ENCODE peak calls at places on chromosomes 12 and 14, in ten cellular contexts. Q is endothelial cell of umbilical vein, P is GM12865, C is tibial artery, U is heart left ventricle, Z is PC-9, R is OCI-LY7, X is AG09309, D is adipocyte, Y is H1. T is an unnamed sample.

GRCh38 chr14:105343194-105343593 is 28.6 kb downstream of the PACS2 start:
- DNase-seq in U (no peak), Z (no peak), Q (no peak), Y (no peak), R (no peak), C (no peak), X (no peak), P (no peak), D (no peak), T (no peak)

GRCh38 chr12:26790645-26790994 is 42.4 kb downstream of the ITPR2 start:
- DNase-seq in D (no peak), R (no peak), C (no peak), P (no peak), Z (no peak), Y (no peak), X (no peak), U (no peak), Q (peak; percentile 49), T (no peak)

GRCh38 chr12:93325855-93326254 is 51.9 kb upstream of the NUDT4 start:
- DNase-seq in Z (no peak), Y (no peak), R (no peak), Q (no peak), X (no peak), U (no peak), C (no peak), P (no peak), D (no peak), T (peak; percentile 34)

GRCh38 chr12:119090276-119090675 is 88.5 kb upstream of the HSPB8 start:
- DNase-seq in R (no peak), U (no peak), Z (no peak), C (no peak), Q (no peak), X (no peak), P (no peak), Y (no peak), D (no peak), T (no peak)

GRCh38 chr12:70309348-70309747 is 56.7 kb upstream of the KCNMB4 start:
- DNase-seq in Y (no peak), Z (no peak), C (no peak), U (no peak), Q (no peak), P (no peak), R (no peak), D (no peak), X (no peak), T (no peak)

GRCh38 chr12:13074396-13075113 is 28.9 kb downstream of the GSG1 start:
- DNase-seq in X (no peak), R (no peak), P (no peak), Y (no peak), Q (no peak), U (no peak), C (no peak), Z (no peak), D (no peak), T (peak; percentile 24)

GRCh38 chr14:28784262-28785021 is 17.9 kb downstream of the FOXG1 start:
- DNase-seq in R (no peak), Z (no peak), Y (no peak), U (no peak), D (no peak), C (no peak), Q (no peak), P (no peak), X (no peak), T (no peak)

GRCh38 chr12:124392271-124392990 is 97.5 kb downstream of the RFLNA start:
- DNase-seq in Q (peak; percentile 13), D (no peak), Z (peak; percentile 85), P (no peak), U (peak; percentile 64), C (peak; percentile 51), Y (no peak), R (peak; percentile 8), X (no peak), T (no peak)

GRCh38 chr14:81406863-81407262 is 6.7 kb upstream of the STON2 start:
- DNase-seq in Q (no peak), R (no peak), Y (no peak), U (no peak), X (no peak), C (peak; percentile 58), Z (peak; percentile 48), P (no peak), D (peak; percentile 40), T (peak; percentile 66)

GRCh38 chr12:12992418-12993175 is 7.5 kb downstream of the HEBP1 start:
- DNase-seq in X (peak; percentile 87), P (no peak), Y (no peak), Z (no peak), D (peak; percentile 92), C (peak; percentile 66), R (no peak), Q (peak; percentile 53), U (peak; percentile 46), T (peak; percentile 93)

DNA sequence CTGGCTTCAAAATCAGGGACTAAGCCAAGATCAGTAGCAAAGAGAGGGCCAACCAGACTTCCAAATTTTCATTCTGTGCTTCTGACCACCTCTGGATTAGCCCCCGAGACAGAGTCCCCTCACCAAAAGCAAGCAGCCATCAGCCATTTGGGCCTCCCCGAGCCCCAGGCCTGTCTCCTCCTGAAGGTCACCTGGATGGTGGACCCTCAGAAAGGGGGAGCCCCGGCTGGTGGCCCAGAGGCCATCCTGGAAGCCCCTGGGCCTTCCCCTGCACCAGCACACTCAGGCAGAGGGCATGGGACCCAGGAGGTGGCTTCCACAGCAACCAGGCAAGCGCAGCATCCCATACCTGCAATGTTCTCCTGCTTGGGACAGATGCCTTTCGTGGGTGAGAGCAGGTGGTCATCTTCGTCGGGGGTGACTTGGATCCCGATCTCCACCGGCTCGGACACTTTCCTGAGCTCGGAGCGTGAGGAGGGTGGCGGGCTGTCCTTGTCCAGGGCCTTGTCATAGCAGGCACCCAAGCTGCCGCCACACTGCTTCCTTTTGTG is 14.8 kb downstream of the BCL11B start:
- DNase-seq in U (no peak), C (no peak), Y (no peak), P (no peak), X (no peak), Q (no peak), Z (no peak), D (no peak), R (no peak), T (no peak)
- H3K4me3 ChIP-seq in U (no peak overlapping the region), C (no peak overlapping the region), Y (no peak overlapping the region), P (no peak overlapping the region), X (no peak overlapping the region), Q (no peak overlapping the region), Z (no peak overlapping the region), D (no peak overlapping the region), R (no peak overlapping the region), T (no peak overlapping the region)

GRCh38 chr14:22482085-22482694 is 106.8 kb downstream of the DAD1 start:
- DNase-seq in U (no peak), Q (no peak), R (no peak), D (no peak), Z (no peak), P (peak; percentile 58), C (no peak), X (no peak), Y (no peak), T (no peak)
- H3K4me3 ChIP-seq in U (no peak overlapping the region), Q (no peak overlapping the region), R (peak overlapping the region; percentile 53), D (no peak overlapping the region), Z (no peak overlapping the region), P (peak overlapping the region; percentile 65), C (no peak overlapping the region), X (no peak overlapping the region), Y (no peak overlapping the region), T (no peak overlapping the region)

DNA sequence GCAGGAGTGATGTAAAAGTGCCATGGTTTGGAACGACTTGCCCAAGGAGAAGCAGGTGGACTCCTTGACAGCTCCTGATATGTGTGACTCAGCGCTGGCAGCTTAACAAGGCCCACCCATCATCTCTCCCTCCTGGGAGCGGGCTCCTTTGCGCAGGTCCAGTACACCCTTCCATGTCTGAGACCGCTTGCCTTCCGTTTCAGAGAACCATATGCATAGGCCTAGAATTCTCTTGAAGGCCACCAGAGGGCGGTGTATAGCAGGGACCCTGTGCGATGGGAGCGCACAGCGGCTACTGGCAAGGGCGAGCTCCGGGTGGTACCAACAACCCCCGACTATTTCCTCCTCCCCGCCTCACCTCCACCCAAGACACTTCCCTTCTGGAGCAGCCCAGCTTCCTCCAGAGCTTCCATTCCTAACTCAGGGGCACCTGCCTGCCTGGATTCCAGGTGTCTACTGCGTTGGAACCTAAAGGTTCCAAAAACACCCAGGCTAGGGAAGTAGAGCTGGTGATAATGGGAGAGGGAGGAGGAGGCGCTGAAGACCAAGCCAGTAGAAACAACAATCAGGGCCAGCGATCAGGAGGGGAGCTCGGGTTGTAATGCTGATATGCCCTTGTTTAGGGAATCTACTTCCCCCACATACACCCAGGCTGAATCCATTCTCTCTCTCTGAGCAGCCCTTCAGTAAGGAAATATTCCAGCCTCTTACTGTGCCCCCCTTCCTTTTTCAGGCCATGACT is 6.2 kb downstream of the DHH start:
- DNase-seq in Z (peak; percentile 92), R (peak; percentile 84), C (peak; percentile 51), U (peak; percentile 73), D (peak; percentile 95), Q (peak; percentile 91), Y (no peak), X (peak; percentile 65), P (peak; percentile 85), T (peak; percentile 81)
- H3K4me3 ChIP-seq in Z (peak overlapping the region; percentile 37), R (peak overlapping the region; percentile 21), C (peak overlapping the region; percentile 7), U (no peak overlapping the region), D (no peak overlapping the region), Q (no peak overlapping the region), Y (no peak overlapping the region), X (no peak overlapping the region), P (no peak overlapping the region), T (no peak overlapping the region)

GRCh38 chr12:118058227-118058626 is 2.8 kb downstream of the WSB2 start:
- DNase-seq in P (no peak), X (no peak), Y (no peak), C (no peak), R (no peak), Z (no peak), Q (no peak), U (no peak), D (no peak), T (no peak)

GRCh38 chr12:118061011-118061875 is at the start of gene WSB2:
- DNase-seq in R (peak; percentile 53), X (no peak), P (peak; percentile 58), Y (no peak), D (peak; percentile 82), Z (no peak), U (peak; percentile 89), Q (peak; percentile 64), C (peak; percentile 80), T (peak; percentile 51)

GRCh38 chr12:118060301-118061010 is 523 bp downstream of the WSB2 start:
- DNase-seq in R (no peak), Q (peak; percentile 40), Z (no peak), Y (no peak), U (peak; percentile 66), C (peak; percentile 30), P (peak; percentile 48), D (peak; percentile 76), X (no peak), T (peak; percentile 23)

GRCh38 chr12:118058881-118059644 is 1.9 kb downstream of the WSB2 start:
- DNase-seq in Q (peak; percentile 32), U (no peak), P (no peak), Z (no peak), R (no peak), Y (no peak), C (no peak), X (no peak), D (peak; percentile 69), T (peak; percentile 84)

DNA sequence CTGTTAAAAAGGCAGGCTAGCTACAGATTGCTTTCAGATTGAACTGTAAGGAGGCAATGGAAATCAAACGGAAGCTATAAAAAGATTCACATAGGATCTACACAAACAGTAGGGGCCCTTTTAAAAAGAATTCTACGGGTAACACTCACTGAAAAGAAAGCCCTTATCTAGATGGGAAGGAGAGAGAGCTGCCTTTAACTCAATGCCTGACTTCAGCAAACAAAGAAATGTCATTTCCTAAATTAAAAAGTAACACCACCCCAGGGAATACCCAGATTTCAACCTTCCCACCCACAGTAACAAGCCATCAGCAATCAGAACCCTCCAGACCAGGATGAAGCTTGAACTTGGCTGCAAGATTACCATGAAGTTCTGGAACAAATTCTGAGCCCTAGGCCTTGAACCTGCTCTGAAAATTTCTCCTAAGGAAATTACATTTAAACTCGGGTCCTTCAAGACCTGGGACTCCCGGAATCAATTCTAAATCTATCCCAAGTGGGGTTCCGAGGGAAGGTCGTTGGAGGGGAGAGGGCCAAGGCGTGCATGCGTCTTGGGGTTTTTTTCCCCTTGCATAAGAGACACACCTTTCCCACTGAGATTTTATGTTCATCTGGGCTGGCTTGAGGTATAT is 1.2 kb downstream of the WSB2 start:
- DNase-seq in Y (no peak), R (no peak), C (no peak), D (peak; percentile 52), Q (peak; percentile 55), Z (no peak), P (no peak), U (no peak), X (no peak), T (no peak)
- H3K4me3 ChIP-seq in Y (peak overlapping the region; percentile 69), R (peak overlapping the region; percentile 78), C (peak overlapping the region; percentile 96), D (peak overlapping the region; percentile 85), Q (peak overlapping the region; percentile 79), Z (peak overlapping the region; percentile 78), P (peak overlapping the region; percentile 68), U (peak overlapping the region; percentile 94), X (peak overlapping the region; percentile 84), T (peak overlapping the region; percentile 72)

T was measured in AG10803.